ENCODE peak calls at places on chromosomes 2 and 18, in five cellular contexts. C, I, X, T and H are unnamed samples.

GRCh38 chr18:50465211-50466153 is 90.6 kb downstream of the SKA1 start:
- DNase-seq in X (no peak), T (no peak), C (no peak), I (no peak), H (no peak)

GRCh38 chr2:168639501-168639900 is 162.9 kb upstream of the NOSTRIN start:
- DNase-seq in T (peak), I (no peak), X (peak), C (no peak), H (no peak)

GRCh38 chr2:238720232-238720672 is 127.6 kb upstream of the TWIST2 start:
- DNase-seq in X (peak), T (peak), C (peak), I (no peak), H (peak)

GRCh38 chr18:32276896-32277295 is 87.1 kb downstream of the MEP1B start:
- DNase-seq in I (no peak), C (no peak), T (no peak), X (no peak), H (no peak)

GRCh38 chr2:5727242-5727641 is 35.1 kb downstream of the SOX11 start:
- DNase-seq in T (no peak), X (no peak), C (no peak), I (no peak), H (no peak)

GRCh38 chr18:50374170-50374752 is 585 bp upstream of the SKA1 start:
- DNase-seq in C (no peak), T (no peak), I (no peak), X (no peak), H (no peak)

GRCh38 chr18:75507636-75508035 is 80.1 kb upstream of the SMIM21 start:
- DNase-seq in I (no peak), C (no peak), T (peak), X (no peak), H (no peak)

GRCh38 chr2:147460140-147460539 is 384.7 kb upstream of the ACVR2A start:
- DNase-seq in I (no peak), C (no peak), T (peak), X (no peak), H (no peak)

GRCh38 chr18:48230459-48231113 is 178.6 kb downstream of the ZBTB7C start:
- DNase-seq in C (no peak), T (peak), X (peak), I (no peak), H (peak)

GRCh38 chr2:155980941-155981561 is 351.5 kb downstream of the NR4A2 start:
- DNase-seq in X (no peak), T (no peak), I (no peak), C (no peak), H (no peak)

GRCh38 chr2:33511141-33511540 is 34.7 kb downstream of the RASGRP3 start:
- DNase-seq in X (peak), C (no peak), I (no peak), T (no peak), H (no peak)

GRCh38 chr18:12857991-12858544 is 26.0 kb downstream of the PTPN2 start:
- DNase-seq in X (no peak), T (no peak), I (no peak), C (no peak), H (no peak)

GRCh38 chr2:190670182-190670946 is 21.5 kb downstream of the NAB1 start:
- DNase-seq in X (no peak), C (no peak), T (no peak), I (no peak), H (no peak)

GRCh38 chr2:161555826-161556225 is 68.4 kb upstream of the SLC4A10 start:
- DNase-seq in C (no peak), X (no peak), I (no peak), T (no peak), H (no peak)

GRCh38 chr2:119234021-119235019 is 10.7 kb downstream of the STEAP3 start:
- DNase-seq in I (no peak), T (no peak), C (no peak), X (peak), H (no peak)